ENCODE peak calls at places on chromosomes 3 and 15, in four cellular contexts. L is transverse colon, R is fibroblast of lung, I is cardiac fibroblast. P is an unnamed sample.

GRCh38 chr3:131692356-131692755 is 189.6 kb upstream of the MRPL3 start:
- DNase-seq in L (no peak), R (no peak), I (no peak), P (no peak)

GRCh38 chr15:65106011-65106590 is 8.9 kb downstream of the UBAP1L start:
- DNase-seq in L (no peak), R (no peak), I (no peak), P (no peak)

GRCh38 chr3:182738583-182739514 is 54.5 kb upstream of the ATP11B start:
- DNase-seq in L (peak), R (peak), I (no peak), P (no peak)

GRCh38 chr3:195179782-195180489 is 91.0 kb downstream of the XXYLT1 start:
- DNase-seq in L (no peak), R (no peak), I (no peak), P (no peak)

GRCh38 chr3:44013967-44014366 is 227.7 kb upstream of the TOPAZ1 start:
- DNase-seq in L (no peak), R (no peak), I (no peak), P (no peak)

GRCh38 chr3:171376125-171376947 is 83.9 kb downstream of the TNIK start:
- DNase-seq in L (no peak), R (peak), I (peak), P (no peak)

GRCh38 chr3:193507566-193507965 is 47.1 kb downstream of the ATP13A4 start:
- DNase-seq in L (no peak), R (peak), I (no peak), P (no peak)

GRCh38 chr15:81524496-81524895 is 150.5 kb upstream of the TMC3 start:
- DNase-seq in L (no peak), R (no peak), I (no peak), P (no peak)

GRCh38 chr3:8629151-8630021 is 15.2 kb downstream of the SSUH2 start:
- DNase-seq in L (peak), R (peak), I (peak), P (no peak)

GRCh38 chr3:171261487-171261886 is 198.7 kb downstream of the TNIK start:
- DNase-seq in L (peak), R (peak), I (no peak), P (no peak)

GRCh38 chr15:82122754-82123400 is 77.1 kb upstream of the MEX3B start:
- DNase-seq in L (no peak), R (peak), I (peak), P (no peak)

GRCh38 chr3:46466273-46466672 is 1.6 kb upstream of the LTF start:
- DNase-seq in L (no peak), R (no peak), I (peak), P (no peak)

GRCh38 chr3:10432156-10432845 is 73.1 kb downstream of the ATP2B2 start:
- DNase-seq in L (no peak), R (no peak), I (no peak), P (no peak)

GRCh38 chr3:108485146-108485545 is 25.2 kb downstream of the MYH15 start:
- DNase-seq in L (no peak), R (no peak), I (no peak), P (no peak)

GRCh38 chr3:41920406-41920970 is 41.4 kb downstream of the ULK4 start:
- DNase-seq in L (no peak), R (no peak), I (no peak), P (no peak)

GRCh38 chr3:3080309-3080708 is 29.9 kb downstream of the IL5RA start:
- DNase-seq in L (no peak), R (no peak), I (no peak), P (no peak)

GRCh38 chr3:153602801-153603200 is 440.8 kb downstream of the RAP2B start:
- DNase-seq in L (no peak), R (no peak), I (no peak), P (no peak)

GRCh38 chr3:134601539-134602439 is 49.0 kb downstream of the KY start:
- DNase-seq in L (no peak), R (peak), I (peak), P (no peak)

GRCh38 chr3:31132132-31132769 is 237.8 kb upstream of the GADL1 start:
- DNase-seq in L (no peak), R (peak), I (peak), P (no peak)

GRCh38 chr3:79405183-79405582 is 362.6 kb downstream of the ROBO1 start:
- DNase-seq in L (no peak), R (no peak), I (no peak), P (no peak)

GRCh38 chr3:56960234-56960917 is 100.1 kb upstream of the SPATA12 start:
- DNase-seq in L (no peak), R (no peak), I (no peak), P (no peak)

GRCh38 chr3:138049157-138049919 is 39.4 kb downstream of the CLDN18 start:
- DNase-seq in L (no peak), R (peak), I (peak), P (no peak)

GRCh38 chr3:69751118-69751517 is 11.9 kb downstream of the MITF start:
- DNase-seq in L (no peak), R (no peak), I (no peak), P (no peak)

GRCh38 chr3:120153294-120153693 is 59.0 kb upstream of the GSK3B start:
- DNase-seq in L (no peak), R (peak), I (peak), P (no peak)

GRCh38 chr15:62818691-62819090 is 223.9 kb upstream of the TPM1 start:
- DNase-seq in L (no peak), R (no peak), I (no peak), P (no peak)

GRCh38 chr3:195715583-195716266 is 5.1 kb upstream of the MUC20 start:
- DNase-seq in L (peak), R (no peak), I (no peak), P (no peak)

GRCh38 chr15:64651573-64652260 is 123.7 kb downstream of the RBPMS2 start:
- DNase-seq in L (no peak), R (no peak), I (no peak), P (no peak)

GRCh38 chr15:51162865-51163762 is 68.4 kb upstream of the TNFAIP8L3 start:
- DNase-seq in L (peak), R (peak), I (peak), P (peak)

GRCh38 chr15:51160484-51160883 is 65.8 kb upstream of the TNFAIP8L3 start:
- DNase-seq in L (no peak), R (no peak), I (no peak), P (no peak)

GRCh38 chr15:51168700-51169099 is 74.0 kb upstream of the TNFAIP8L3 start:
- DNase-seq in L (no peak), R (no peak), I (no peak), P (no peak)

GRCh38 chr15:51161491-51162260 is 67.0 kb upstream of the TNFAIP8L3 start:
- DNase-seq in L (no peak), R (peak), I (no peak), P (no peak)

GRCh38 chr15:51163843-51164242 is 69.1 kb upstream of the TNFAIP8L3 start:
- DNase-seq in L (no peak), R (no peak), I (no peak), P (no peak)
- TF ChIP-seq CTCF in L (no peak), R (no peak), I (no peak), P (no peak)

GRCh38 chr3:60136606-60137005 is 1086.8 kb upstream of the CFAP20DC start:
- DNase-seq in L (no peak), R (no peak), I (no peak), P (no peak)
- TF ChIP-seq CTCF in L (no peak), R (no peak), I (no peak), P (no peak)

DNA sequence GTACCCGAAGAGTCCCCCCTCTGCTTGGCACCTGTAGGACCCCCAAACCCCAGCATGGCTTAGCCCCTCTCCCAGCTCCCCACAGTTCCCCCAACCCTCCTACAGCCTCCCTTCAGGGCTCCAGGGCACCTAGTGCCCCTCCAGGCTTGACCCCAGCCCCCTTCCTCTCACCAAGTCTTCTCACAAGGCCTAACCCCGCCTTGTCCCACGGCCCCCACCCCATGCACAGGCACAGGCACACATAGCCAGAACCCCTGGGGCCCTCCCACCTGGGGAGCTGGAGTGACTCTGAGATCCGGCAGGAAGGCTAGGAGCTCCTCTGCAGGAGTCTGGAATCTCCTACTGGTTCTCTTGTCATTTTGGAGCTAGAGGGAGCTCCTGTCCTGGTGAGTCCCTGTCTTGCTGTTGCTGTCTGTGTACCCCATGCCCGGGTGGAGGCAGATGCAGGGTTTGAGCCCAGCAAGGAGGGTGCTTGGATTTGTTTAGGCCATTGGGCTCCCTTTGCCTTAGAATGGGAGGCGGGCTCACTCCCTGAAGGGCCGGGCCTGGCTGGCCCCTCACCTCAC is 39.6 kb downstream of the KLF13 start:
- DNase-seq in L (peak), R (no peak), I (peak), P (no peak)
- TF ChIP-seq CTCF in L (no peak), R (no peak), I (peak), P (no peak)

DNA sequence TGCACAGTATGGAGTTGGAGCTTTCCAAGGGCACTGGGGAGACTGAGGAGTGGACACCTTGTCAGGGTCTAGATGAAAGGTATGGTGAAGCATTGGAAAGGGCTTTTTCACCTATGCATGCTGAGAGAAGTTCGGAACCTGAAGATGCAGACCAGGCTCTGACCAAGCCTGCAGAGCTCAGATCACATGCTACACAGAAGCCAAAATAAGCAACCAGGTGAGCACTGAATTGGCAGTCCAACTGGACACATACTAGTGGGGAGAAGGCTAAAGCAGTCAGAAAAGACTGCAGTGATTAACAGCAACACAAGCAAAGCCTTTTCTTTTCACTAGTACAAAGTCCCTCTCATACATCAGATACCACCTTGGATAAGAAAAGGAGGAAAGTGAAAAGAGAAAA is 238.3 kb upstream of the PLSCR5 start:
- DNase-seq in L (no peak), R (no peak), I (no peak), P (no peak)
- TF ChIP-seq CTCF in L (no peak), R (no peak), I (no peak), P (no peak)

GRCh38 chr15:88708256-88709054 is 69.6 kb downstream of the ISG20 start:
- DNase-seq in L (no peak), R (no peak), I (peak), P (no peak)

GRCh38 chr15:88709960-88710715 is 71.3 kb downstream of the ISG20 start:
- DNase-seq in L (no peak), R (no peak), I (no peak), P (no peak)

GRCh38 chr15:88714782-88715372 is 76.1 kb downstream of the ISG20 start:
- DNase-seq in L (no peak), R (no peak), I (no peak), P (no peak)

GRCh38 chr15:88707766-88708165 is 69.0 kb downstream of the ISG20 start:
- DNase-seq in L (no peak), R (peak), I (peak), P (no peak)

DNA sequence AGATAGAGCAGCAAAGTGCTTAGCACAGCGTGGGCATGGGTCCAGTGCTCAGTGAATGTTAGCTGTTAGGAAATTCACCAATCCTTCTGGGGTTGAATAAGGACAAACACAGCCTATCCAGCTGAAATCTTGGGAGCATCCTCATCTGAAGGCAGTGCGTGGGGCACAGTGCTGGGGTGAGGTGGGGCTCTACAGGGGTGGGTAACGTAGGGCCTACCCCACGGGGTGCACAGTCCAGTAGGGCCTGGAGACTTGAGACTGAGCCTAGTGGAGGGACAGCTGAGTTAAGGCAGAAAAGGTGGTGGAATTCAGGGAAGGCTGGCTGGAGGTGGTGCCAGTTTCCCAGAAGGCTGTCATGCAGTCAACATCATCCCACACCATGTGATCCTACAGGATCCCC is 73.0 kb downstream of the ISG20 start:
- DNase-seq in L (no peak), R (no peak), I (no peak), P (no peak)
- TF ChIP-seq CTCF in L (no peak), R (no peak), I (no peak), P (no peak)

DNA sequence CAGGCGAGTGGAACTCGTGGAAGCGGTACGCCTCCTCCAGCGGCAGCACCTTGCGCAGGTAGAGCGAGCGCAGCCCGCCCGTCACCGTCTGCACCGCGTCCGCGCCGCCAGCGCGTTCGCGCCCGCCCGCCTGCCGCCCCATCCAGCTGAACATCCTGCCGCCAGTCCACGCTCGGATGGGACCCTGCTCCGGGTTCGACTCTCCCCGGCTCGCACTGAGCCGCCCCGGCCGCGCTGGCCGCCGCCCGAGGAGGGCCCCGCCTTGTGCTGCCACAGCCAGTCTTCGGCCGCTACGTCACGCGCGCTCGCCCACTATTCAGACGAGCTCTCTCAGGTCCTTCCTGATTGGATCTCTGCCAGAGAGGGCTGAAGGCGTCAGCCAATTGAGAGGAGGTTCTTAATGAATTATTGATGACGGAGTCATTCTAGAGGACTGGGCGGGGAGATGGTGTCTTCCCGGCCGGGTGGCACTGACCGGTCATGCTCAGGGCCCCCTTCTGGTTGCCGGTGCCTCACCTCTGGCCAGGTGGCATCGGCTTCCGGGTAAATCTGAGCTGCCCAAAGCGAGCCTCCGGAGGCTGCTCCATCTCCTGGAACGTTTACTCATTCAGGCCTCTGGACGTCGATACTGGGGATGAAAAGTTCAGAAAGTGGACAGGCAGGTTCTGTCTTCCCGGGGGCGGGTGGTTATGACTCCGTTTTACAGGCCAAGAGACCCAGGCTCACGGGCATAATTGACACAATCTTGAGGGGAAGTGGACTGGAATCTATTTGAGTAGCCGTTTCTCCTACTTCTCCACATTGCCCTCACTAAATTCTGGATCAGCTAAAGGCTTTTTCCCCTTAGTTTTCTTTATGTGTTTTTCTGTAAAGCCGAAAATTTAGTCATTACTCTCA is at the start of gene EHD4:
- DNase-seq in L (peak), R (peak), I (peak), P (peak)
- TF ChIP-seq CTCF in L (no peak), R (peak), I (peak), P (no peak)